ENCODE peak calls at places on chromosomes 3 and 15, in seven cellular contexts. Y is neural progenitor cell, P is mesenchymal stem cell, B is adrenal gland, V is tibial artery, T is SJSA1, J is mammary epithelial cell. G is an unnamed sample.
A peak's percentile ranks its signal among the peaks of the same experiment; 100 is the strongest.

GRCh38 chr3:59426851-59427565 is 377.2 kb upstream of the CFAP20DC start:
- DNase-seq in Y (no peak), P (peak; percentile 76), B (no peak), V (no peak), T (peak; percentile 73), J (peak; percentile 87), G (peak; percentile 76)

GRCh38 chr3:107117922-107118576 is 259.2 kb upstream of the CCDC54 start:
- DNase-seq in Y (peak; percentile 75), P (peak; percentile 64), B (peak; percentile 48), V (no peak), T (peak; percentile 24), J (peak; percentile 41), G (peak; percentile 89)

GRCh38 chr15:75058127-75058905 is 34.9 kb downstream of the PPCDC start:
- DNase-seq in Y (no peak), P (no peak), B (peak; percentile 11), V (no peak), T (no peak), J (no peak), G (peak; percentile 31)

GRCh38 chr3:27326211-27326948 is 42.8 kb downstream of the NEK10 start:
- DNase-seq in Y (no peak), P (peak; percentile 94), B (peak; percentile 27), V (no peak), T (peak; percentile 75), J (peak; percentile 46), G (peak; percentile 91)

GRCh38 chr15:89088605-89089315 is 504 bp downstream of the ABHD2 start:
- DNase-seq in Y (peak; percentile 47), P (peak; percentile 51), B (peak; percentile 75), V (peak; percentile 79), T (no peak), J (no peak), G (peak; percentile 50)

GRCh38 chr3:48445277-48445882 is 1.2 kb upstream of the ATRIP start:
- DNase-seq in Y (no peak), P (no peak), B (no peak), V (no peak), T (no peak), J (no peak), G (no peak)

GRCh38 chr3:119524931-119525662 is 26.8 kb downstream of the TIMMDC1 start:
- DNase-seq in Y (no peak), P (peak; percentile 13), B (no peak), V (no peak), T (peak; percentile 5), J (no peak), G (peak; percentile 31)

GRCh38 chr3:122992628-122993570 is 34.7 kb downstream of the SEMA5B start:
- DNase-seq in Y (peak; percentile 60), P (no peak), B (no peak), V (peak; percentile 84), T (no peak), J (no peak), G (no peak)

GRCh38 chr15:70038730-70039392 is 58.9 kb downstream of the TLE3 start:
- DNase-seq in Y (no peak), P (no peak), B (no peak), V (peak; percentile 5), T (no peak), J (no peak), G (no peak)

GRCh38 chr15:75217012-75217411 is 15.3 kb downstream of the C15orf39 start:
- DNase-seq in Y (no peak), P (no peak), B (no peak), V (no peak), T (no peak), J (no peak), G (no peak)

GRCh38 chr15:38706956-38707355 is 142.3 kb upstream of the RASGRP1 start:
- DNase-seq in Y (no peak), P (no peak), B (no peak), V (no peak), T (no peak), J (no peak), G (no peak)

GRCh38 chr3:180322829-180323228 is 279.1 kb upstream of the TTC14 start:
- DNase-seq in Y (no peak), P (no peak), B (no peak), V (no peak), T (no peak), J (no peak), G (no peak)

GRCh38 chr15:77870195-77871065 is 207.1 kb downstream of the TBC1D2B start:
- DNase-seq in Y (peak; percentile 77), P (peak; percentile 65), B (peak; percentile 79), V (peak; percentile 81), T (peak; percentile 51), J (peak; percentile 51), G (peak; percentile 81)

GRCh38 chr15:36347272-36347864 is 232.1 kb upstream of the CDIN1 start:
- DNase-seq in Y (no peak), P (no peak), B (no peak), V (no peak), T (no peak), J (no peak), G (peak; percentile 70)

GRCh38 chr15:49083471-49084284 is 37.4 kb upstream of the SECISBP2L start:
- DNase-seq in Y (no peak), P (peak; percentile 46), B (no peak), V (no peak), T (no peak), J (no peak), G (peak; percentile 65)

GRCh38 chr3:131762981-131763380 is 260.2 kb upstream of the MRPL3 start:
- DNase-seq in Y (no peak), P (no peak), B (no peak), V (no peak), T (no peak), J (no peak), G (peak; percentile 3)

GRCh38 chr3:143247007-143247563 is 127.5 kb downstream of the CHST2 start:
- DNase-seq in Y (no peak), P (no peak), B (no peak), V (no peak), T (no peak), J (no peak), G (no peak)

GRCh38 chr15:89498574-89498906 is 2.2 kb upstream of the RHCG start:
- DNase-seq in Y (no peak), P (no peak), B (no peak), V (no peak), T (no peak), J (no peak), G (no peak)

GRCh38 chr15:50881121-50882048 is 27.1 kb upstream of the AP4E1 start:
- DNase-seq in Y (no peak), P (no peak), B (peak; percentile 35), V (no peak), T (no peak), J (peak; percentile 71), G (no peak)

GRCh38 chr15:39580117-39580629 is 706 bp upstream of the THBS1 start:
- DNase-seq in Y (peak; percentile 94), P (peak; percentile 94), B (peak; percentile 91), V (peak; percentile 98), T (peak; percentile 99), J (peak; percentile 92), G (peak; percentile 98)

GRCh38 chr3:127951276-127951675 is 36.2 kb downstream of the KBTBD12 start:
- DNase-seq in Y (no peak), P (no peak), B (no peak), V (no peak), T (no peak), J (peak; percentile 37), G (no peak)

GRCh38 chr15:92033319-92033718 is 179.8 kb downstream of the SLCO3A1 start:
- DNase-seq in Y (no peak), P (no peak), B (no peak), V (no peak), T (no peak), J (no peak), G (peak; percentile 28)

GRCh38 chr3:50167069-50167781 is 12.1 kb downstream of the SEMA3F start:
- DNase-seq in Y (peak; percentile 46), P (peak; percentile 84), B (no peak), V (no peak), T (no peak), J (peak; percentile 85), G (no peak)

DNA sequence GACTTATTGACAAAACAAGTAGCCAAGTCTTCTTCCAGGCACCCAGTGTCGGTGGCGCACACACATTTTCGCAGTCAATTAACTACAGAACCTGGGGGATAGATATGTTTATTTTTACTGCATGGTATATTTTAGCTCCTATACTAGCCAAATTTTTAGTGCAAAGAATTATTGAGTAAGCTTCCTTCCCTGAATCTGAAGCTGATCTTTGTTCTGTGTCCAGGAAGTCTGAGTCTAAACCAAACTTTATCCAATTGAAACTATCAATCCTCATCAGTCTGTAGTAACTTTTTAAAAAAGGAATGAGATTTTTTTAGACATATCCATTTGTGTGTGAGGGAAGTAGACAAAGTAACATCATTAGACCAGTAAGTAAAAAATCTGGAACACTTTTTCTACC is 133.1 kb downstream of the GADL1 start:
- DNase-seq in Y (no peak), P (no peak), B (no peak), V (no peak), T (no peak), J (no peak), G (no peak)
- H3K4me1 ChIP-seq in Y (peaks cover 2% of the 10 kb centered on the region), P (no peaks in the 10 kb centered on the region), B (no peaks in the 10 kb centered on the region), V (no peaks in the 10 kb centered on the region), T (no peaks in the 10 kb centered on the region), J (no peaks in the 10 kb centered on the region), G (no peaks in the 10 kb centered on the region)

GRCh38 chr3:67005974-67006373 is 7.9 kb downstream of the KBTBD8 start:
- DNase-seq in Y (no peak), P (no peak), B (no peak), V (no peak), T (no peak), J (no peak), G (no peak)
- H3K36me3 ChIP-seq in Y (no peaks in the 10 kb centered on the region), P (no peaks in the 10 kb centered on the region), B (no peaks in the 10 kb centered on the region), V (no peaks in the 10 kb centered on the region), T (no peaks in the 10 kb centered on the region), J (no peaks in the 10 kb centered on the region), G (peaks cover 4% of the 10 kb centered on the region)

GRCh38 chr3:168863561-168863960 is 767.8 kb upstream of the GOLIM4 start:
- DNase-seq in Y (no peak), P (no peak), B (no peak), V (no peak), T (no peak), J (no peak), G (peak; percentile 42)

GRCh38 chr3:168862466-168862865 is 766.7 kb upstream of the GOLIM4 start:
- DNase-seq in Y (no peak), P (no peak), B (no peak), V (no peak), T (no peak), J (no peak), G (no peak)

GRCh38 chr3:168860592-168860991 is 764.9 kb upstream of the GOLIM4 start:
- DNase-seq in Y (no peak), P (no peak), B (no peak), V (no peak), T (no peak), J (no peak), G (no peak)

GRCh38 chr3:168865022-168865551 is 769.4 kb upstream of the GOLIM4 start:
- DNase-seq in Y (peak; percentile 24), P (peak; percentile 32), B (no peak), V (no peak), T (peak; percentile 15), J (no peak), G (peak; percentile 83)

GRCh38 chr3:168864107-168865021 is 768.6 kb upstream of the GOLIM4 start:
- DNase-seq in Y (no peak), P (no peak), B (no peak), V (no peak), T (no peak), J (no peak), G (no peak)
- H3K4me1 ChIP-seq in Y (no peaks in the 10 kb centered on the region), P (peaks cover 3% of the 10 kb centered on the region), B (no peaks in the 10 kb centered on the region), V (no peaks in the 10 kb centered on the region), T (no peaks in the 10 kb centered on the region), J (no peaks in the 10 kb centered on the region), G (no peaks in the 10 kb centered on the region)

DNA sequence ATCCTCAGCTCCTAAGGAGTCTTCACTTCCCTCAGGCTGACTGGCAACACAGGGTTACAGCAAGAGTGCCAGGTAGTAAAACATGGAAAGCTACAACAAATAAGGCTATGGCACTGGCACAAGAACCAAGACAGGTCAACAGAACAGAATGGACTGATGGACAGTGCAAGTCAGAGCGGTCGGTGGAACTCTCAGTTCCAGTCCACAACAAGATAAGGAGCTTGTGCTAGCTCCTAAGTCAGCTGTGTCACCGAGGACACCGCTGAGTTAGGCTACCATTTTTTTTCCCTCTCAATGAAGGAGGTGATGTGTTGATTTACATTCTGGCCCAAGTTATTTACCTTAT is 55.9 kb upstream of the LIMD1 start:
- DNase-seq in Y (no peak), P (no peak), B (no peak), V (no peak), T (no peak), J (no peak), G (no peak)
- H3K36me3 ChIP-seq in Y (no peaks in the 10 kb centered on the region), P (peaks cover 23% of the 10 kb centered on the region), B (no peaks in the 10 kb centered on the region), V (no peaks in the 10 kb centered on the region), T (peaks cover 5% of the 10 kb centered on the region), J (peaks cover 3% of the 10 kb centered on the region), G (peaks cover 9% of the 10 kb centered on the region)

G was measured in adipocyte.